ENCODE peak calls at places on chromosome 6, in seven cellular contexts. One of them, this sample, is unnamed.

GRCh38 chr6:20444786-20445271 is 43.1 kb downstream of the E2F3 start:
- DNase-seq in H1: no peak
- DNase-seq in GM12892: no peak
- DNase-seq in K562: peak; percentile 94
- DNase-seq in SK-N-SH: no peak
- DNase-seq in HepG2: no peak
- DNase-seq in GM12878: no peak
- DNase-seq in this sample: no peak

GRCh38 chr6:169453221-169453620 is 199.6 kb upstream of the THBS2 start:
- DNase-seq in H1: no peak
- DNase-seq in GM12892: no peak
- DNase-seq in K562: no peak
- DNase-seq in SK-N-SH: no peak
- DNase-seq in HepG2: no peak
- DNase-seq in GM12878: no peak
- DNase-seq in this sample: no peak

GRCh38 chr6:43627008-43627825 is 1.8 kb downstream of the GTPBP2 start:
- DNase-seq in H1: no peak
- DNase-seq in GM12892: no peak
- DNase-seq in K562: peak; percentile 98
- DNase-seq in SK-N-SH: peak; percentile 75
- DNase-seq in HepG2: peak; percentile 89
- DNase-seq in GM12878: peak; percentile 23
- DNase-seq in this sample: no peak

GRCh38 chr6:148520109-148520841 is 177.6 kb downstream of the SASH1 start:
- DNase-seq in H1: no peak
- DNase-seq in GM12892: peak; percentile 70
- DNase-seq in K562: no peak
- DNase-seq in SK-N-SH: no peak
- DNase-seq in HepG2: no peak
- DNase-seq in GM12878: peak; percentile 65
- DNase-seq in this sample: peak; percentile 68

GRCh38 chr6:72783667-72784066 is 161.8 kb downstream of the KCNQ5 start:
- DNase-seq in H1: no peak
- DNase-seq in GM12892: no peak
- DNase-seq in K562: no peak
- DNase-seq in SK-N-SH: no peak
- DNase-seq in HepG2: no peak
- DNase-seq in GM12878: no peak
- DNase-seq in this sample: no peak

GRCh38 chr6:140879861-140880260 is 1252.9 kb upstream of the GJE1 start:
- DNase-seq in H1: no peak
- DNase-seq in GM12892: no peak
- DNase-seq in K562: no peak
- DNase-seq in SK-N-SH: no peak
- DNase-seq in HepG2: no peak
- DNase-seq in GM12878: no peak
- DNase-seq in this sample: no peak

GRCh38 chr6:71373943-71374342 is 85.3 kb downstream of the OGFRL1 start:
- DNase-seq in H1: no peak
- DNase-seq in GM12892: no peak
- DNase-seq in K562: no peak
- DNase-seq in SK-N-SH: no peak
- DNase-seq in HepG2: no peak
- DNase-seq in GM12878: no peak
- DNase-seq in this sample: no peak

GRCh38 chr6:138275976-138276375 is 57.7 kb upstream of the PBOV1 start:
- DNase-seq in H1: no peak
- DNase-seq in GM12892: no peak
- DNase-seq in K562: no peak
- DNase-seq in SK-N-SH: no peak
- DNase-seq in HepG2: no peak
- DNase-seq in GM12878: no peak
- DNase-seq in this sample: no peak

GRCh38 chr6:11143394-11144371 is 32.2 kb upstream of the ERVFRD-1 start:
- DNase-seq in H1: no peak
- DNase-seq in GM12892: no peak
- DNase-seq in K562: peak; percentile 88
- DNase-seq in SK-N-SH: no peak
- DNase-seq in HepG2: peak; percentile 91
- DNase-seq in GM12878: no peak
- DNase-seq in this sample: no peak

GRCh38 chr6:100121854-100122609 is 128.0 kb upstream of the MCHR2 start:
- DNase-seq in H1: no peak
- DNase-seq in GM12892: no peak
- DNase-seq in K562: no peak
- DNase-seq in SK-N-SH: no peak
- DNase-seq in HepG2: no peak
- DNase-seq in GM12878: no peak
- DNase-seq in this sample: no peak

GRCh38 chr6:17957904-17958303 is 29.5 kb downstream of the KIF13A start:
- DNase-seq in H1: no peak
- DNase-seq in GM12892: no peak
- DNase-seq in K562: no peak
- DNase-seq in SK-N-SH: no peak
- DNase-seq in HepG2: no peak
- DNase-seq in GM12878: no peak
- DNase-seq in this sample: no peak

GRCh38 chr6:70118670-70119069 is 184.2 kb downstream of the COL9A1 start:
- DNase-seq in H1: no peak
- DNase-seq in GM12892: no peak
- DNase-seq in K562: no peak
- DNase-seq in SK-N-SH: no peak
- DNase-seq in HepG2: no peak
- DNase-seq in GM12878: no peak
- DNase-seq in this sample: no peak

GRCh38 chr6:66210964-66211363 is 503.9 kb upstream of the EYS start:
- DNase-seq in H1: no peak
- DNase-seq in GM12892: no peak
- DNase-seq in K562: peak; percentile 8
- DNase-seq in SK-N-SH: no peak
- DNase-seq in HepG2: no peak
- DNase-seq in GM12878: no peak
- DNase-seq in this sample: no peak

GRCh38 chr6:131652472-131652871 is 15.4 kb downstream of the ENPP3 start:
- DNase-seq in H1: no peak
- DNase-seq in GM12892: no peak
- DNase-seq in K562: no peak
- DNase-seq in SK-N-SH: no peak
- DNase-seq in HepG2: no peak
- DNase-seq in GM12878: no peak
- DNase-seq in this sample: no peak

GRCh38 chr6:36649721-36650484 is 28.6 kb upstream of the CDKN1A start:
- DNase-seq in H1: no peak
- DNase-seq in GM12892: no peak
- DNase-seq in K562: no peak
- DNase-seq in SK-N-SH: no peak
- DNase-seq in HepG2: no peak
- DNase-seq in GM12878: no peak
- DNase-seq in this sample: no peak

GRCh38 chr6:3825851-3826581 is 23.2 kb upstream of the FAM50B start:
- DNase-seq in H1: no peak
- DNase-seq in GM12892: no peak
- DNase-seq in K562: no peak
- DNase-seq in SK-N-SH: peak; percentile 72
- DNase-seq in HepG2: peak; percentile 73
- DNase-seq in GM12878: no peak
- DNase-seq in this sample: no peak

GRCh38 chr6:89298680-89299450 is 16.2 kb downstream of the GABRR2 start:
- DNase-seq in H1: no peak
- DNase-seq in GM12892: no peak
- DNase-seq in K562: no peak
- DNase-seq in SK-N-SH: no peak
- DNase-seq in HepG2: peak; percentile 51
- DNase-seq in GM12878: peak; percentile 52
- DNase-seq in this sample: no peak

GRCh38 chr6:54282186-54282585 is 26.1 kb upstream of the TINAG start:
- DNase-seq in H1: no peak
- DNase-seq in GM12892: no peak
- DNase-seq in K562: no peak
- DNase-seq in SK-N-SH: no peak
- DNase-seq in HepG2: no peak
- DNase-seq in GM12878: no peak
- DNase-seq in this sample: no peak

GRCh38 chr6:21828689-21829088 is 235.1 kb downstream of the SOX4 start:
- DNase-seq in H1: no peak
- DNase-seq in GM12892: no peak
- DNase-seq in K562: no peak
- DNase-seq in SK-N-SH: no peak
- DNase-seq in HepG2: no peak
- DNase-seq in GM12878: no peak
- DNase-seq in this sample: no peak

GRCh38 chr6:166587631-166588413 is 1.3 kb upstream of the RAMACL start:
- DNase-seq in H1: no peak
- DNase-seq in GM12892: peak; percentile 41
- DNase-seq in K562: no peak
- DNase-seq in SK-N-SH: no peak
- DNase-seq in HepG2: no peak
- DNase-seq in GM12878: peak; percentile 58
- DNase-seq in this sample: peak; percentile 44

GRCh38 chr6:170074907-170075306 is 216.0 kb downstream of the DLL1 start:
- DNase-seq in H1: no peak
- DNase-seq in GM12892: no peak
- DNase-seq in K562: no peak
- DNase-seq in SK-N-SH: no peak
- DNase-seq in HepG2: no peak
- DNase-seq in GM12878: no peak
- DNase-seq in this sample: no peak

GRCh38 chr6:111353914-111354464 is 129.0 kb downstream of the REV3L start:
- DNase-seq in H1: no peak
- DNase-seq in GM12892: no peak
- DNase-seq in K562: no peak
- DNase-seq in SK-N-SH: no peak
- DNase-seq in HepG2: peak; percentile 20
- DNase-seq in GM12878: no peak
- DNase-seq in this sample: no peak

GRCh38 chr6:153275997-153276396 is 144.9 kb upstream of the RGS17 start:
- DNase-seq in H1: no peak
- DNase-seq in GM12892: no peak
- DNase-seq in K562: no peak
- DNase-seq in SK-N-SH: no peak
- DNase-seq in HepG2: no peak
- DNase-seq in GM12878: no peak
- DNase-seq in this sample: no peak

GRCh38 chr6:167750956-167751358 is 75.8 kb upstream of the AFDN start:
- DNase-seq in H1: no peak
- DNase-seq in GM12892: no peak
- DNase-seq in K562: no peak
- DNase-seq in SK-N-SH: no peak
- DNase-seq in HepG2: peak; percentile 77
- DNase-seq in GM12878: no peak
- DNase-seq in this sample: no peak

GRCh38 chr6:36577298-36577697 is 16.9 kb upstream of the SRSF3 start:
- DNase-seq in H1: no peak
- DNase-seq in GM12892: no peak
- DNase-seq in K562: peak; percentile 55
- DNase-seq in SK-N-SH: no peak
- DNase-seq in HepG2: peak; percentile 75
- DNase-seq in GM12878: no peak
- DNase-seq in this sample: no peak

GRCh38 chr6:129662406-129662766 is 47.6 kb downstream of the ARHGAP18 start:
- DNase-seq in H1: no peak
- DNase-seq in GM12892: no peak
- DNase-seq in K562: no peak
- DNase-seq in SK-N-SH: no peak
- DNase-seq in HepG2: no peak
- DNase-seq in GM12878: peak; percentile 39
- DNase-seq in this sample: no peak

GRCh38 chr6:127514396-127515227 is 4.5 kb downstream of the MTCL3 start:
- DNase-seq in H1: peak; percentile 3
- DNase-seq in GM12892: no peak
- DNase-seq in K562: no peak
- DNase-seq in SK-N-SH: peak; percentile 28
- DNase-seq in HepG2: no peak
- DNase-seq in GM12878: no peak
- DNase-seq in this sample: no peak
- TF ChIP-seq TAF1 in H1: no peak
- TF ChIP-seq TAF1 in GM12892: no peak
- TF ChIP-seq TAF1 in K562: no peak
- TF ChIP-seq TAF1 in SK-N-SH: no peak
- TF ChIP-seq TAF1 in HepG2: no peak
- TF ChIP-seq TAF1 in GM12878: no peak
- TF ChIP-seq TAF1 in this sample: no peak

GRCh38 chr6:158760618-158761250 is 58.4 kb downstream of the EZR start:
- DNase-seq in H1: no peak
- DNase-seq in GM12892: no peak
- DNase-seq in K562: no peak
- DNase-seq in SK-N-SH: no peak
- DNase-seq in HepG2: no peak
- DNase-seq in GM12878: no peak
- DNase-seq in this sample: no peak
- TF ChIP-seq TAF1 in H1: no peak
- TF ChIP-seq TAF1 in GM12892: no peak
- TF ChIP-seq TAF1 in K562: no peak
- TF ChIP-seq TAF1 in SK-N-SH: no peak
- TF ChIP-seq TAF1 in HepG2: no peak
- TF ChIP-seq TAF1 in GM12878: no peak
- TF ChIP-seq TAF1 in this sample: no peak

DNA sequence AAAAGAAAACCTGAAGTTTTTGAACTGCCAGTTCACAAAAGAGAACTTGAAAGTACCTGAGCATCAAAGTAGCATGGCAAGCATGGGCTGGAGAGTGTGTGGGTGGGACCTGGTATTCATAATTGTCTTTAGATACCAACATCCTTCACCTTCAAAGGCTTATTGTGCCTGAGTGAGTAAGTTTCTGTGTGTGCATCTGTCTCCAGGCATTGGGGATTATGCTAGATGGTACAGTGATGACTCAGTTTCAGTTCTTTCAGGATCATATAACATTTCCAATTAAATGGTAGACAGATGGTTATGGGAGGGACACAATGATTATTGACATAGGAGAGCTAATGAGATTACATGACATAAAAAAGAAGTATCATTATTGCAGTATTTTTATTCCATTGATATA is 238.5 kb downstream of the ZFAND3 start:
- DNase-seq in H1: no peak
- DNase-seq in GM12892: peak; percentile 12
- DNase-seq in K562: no peak
- DNase-seq in SK-N-SH: no peak
- DNase-seq in HepG2: peak; percentile 20
- DNase-seq in GM12878: peak; percentile 20
- DNase-seq in this sample: no peak
- TF ChIP-seq TAF1 in H1: no peak
- TF ChIP-seq TAF1 in GM12892: no peak
- TF ChIP-seq TAF1 in K562: no peak
- TF ChIP-seq TAF1 in SK-N-SH: no peak
- TF ChIP-seq TAF1 in HepG2: no peak
- TF ChIP-seq TAF1 in GM12878: no peak
- TF ChIP-seq TAF1 in this sample: no peak

GRCh38 chr6:19337103-19337502 is 500.1 kb upstream of the ID4 start:
- DNase-seq in H1: no peak
- DNase-seq in GM12892: no peak
- DNase-seq in K562: no peak
- DNase-seq in SK-N-SH: no peak
- DNase-seq in HepG2: no peak
- DNase-seq in GM12878: no peak
- DNase-seq in this sample: no peak

DNA sequence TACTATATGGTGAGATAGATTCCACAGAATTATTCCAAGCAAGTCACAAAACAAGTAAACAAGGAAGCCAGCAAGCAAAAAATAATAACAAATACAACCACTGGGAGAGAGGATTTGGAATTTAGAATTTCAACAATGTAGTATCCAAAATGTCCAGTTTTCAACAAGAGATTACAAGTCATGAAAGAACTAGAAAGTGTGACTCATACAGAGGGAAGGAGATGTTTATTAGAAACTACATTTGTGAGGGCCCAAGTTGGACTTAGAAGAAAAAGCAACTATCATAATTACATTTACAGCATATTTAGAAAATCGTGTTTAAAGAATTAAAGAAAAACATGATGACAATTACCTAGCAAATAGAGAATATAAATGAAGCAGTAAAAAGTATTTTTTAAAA is 494.6 kb upstream of the ID4 start:
- DNase-seq in H1: no peak
- DNase-seq in GM12892: no peak
- DNase-seq in K562: no peak
- DNase-seq in SK-N-SH: no peak
- DNase-seq in HepG2: no peak
- DNase-seq in GM12878: no peak
- DNase-seq in this sample: no peak
- TF ChIP-seq TAF1 in H1: no peak
- TF ChIP-seq TAF1 in GM12892: no peak
- TF ChIP-seq TAF1 in K562: no peak
- TF ChIP-seq TAF1 in SK-N-SH: no peak
- TF ChIP-seq TAF1 in HepG2: no peak
- TF ChIP-seq TAF1 in GM12878: no peak
- TF ChIP-seq TAF1 in this sample: no peak

This sample was measured in GM12891.